ENCODE peak calls at places on chromosomes 4 and X, in seven cellular contexts. H is progenitor cell of endocrine pancreas, P is astrocyte, B is WERI-Rb-1, C is GM20000, N is A549, Q is Peyer's patch. G is an unnamed sample.

GRCh38 chr4:80459918-80460473 is 124.5 kb downstream of the CFAP299 start:
- DNase-seq in Q (no peak), N (no peak), B (no peak), H (no peak), C (no peak), P (no peak), G (no peak)

GRCh38 chr4:154854362-154854761 is 73.3 kb downstream of the RBM46 start:
- DNase-seq in H (no peak), C (no peak), P (no peak), N (peak), B (no peak), Q (no peak), G (no peak)

GRCh38 chr4:184617611-184618196 is 31.5 kb downstream of the CASP3 start:
- DNase-seq in P (no peak), C (no peak), H (no peak), B (no peak), N (no peak), Q (peak), G (no peak)

GRCh38 chr4:109967798-109968520 is 55.3 kb downstream of the EGF start:
- DNase-seq in H (no peak), Q (no peak), B (no peak), C (no peak), N (no peak), P (peak), G (no peak)

GRCh38 chr4:24730256-24731001 is 64.9 kb upstream of the SOD3 start:
- DNase-seq in P (peak), B (peak), C (no peak), N (no peak), H (no peak), Q (peak), G (no peak)

GRCh38 chrX:55357236-55357635 is 92.5 kb upstream of the PAGE3 start:
- DNase-seq in H (no peak), P (no peak), C (no peak), Q (no peak), B (no peak), N (no peak), G (no peak)

GRCh38 chr4:54197926-54198325 is 31.2 kb upstream of the PDGFRA start:
- DNase-seq in H (no peak), Q (no peak), B (no peak), C (no peak), N (no peak), P (no peak), G (no peak)

GRCh38 chr4:157121396-157121795 is 45.4 kb downstream of the GLRB start:
- DNase-seq in P (peak), C (no peak), B (no peak), N (no peak), H (no peak), Q (no peak), G (no peak)

GRCh38 chr4:83323136-83323535 is 11.5 kb downstream of the HPSE start:
- DNase-seq in Q (peak), B (no peak), N (no peak), H (no peak), P (no peak), C (no peak), G (no peak)

GRCh38 chr4:140790765-140791164 is 34.6 kb upstream of the TBC1D9 start:
- DNase-seq in P (no peak), Q (peak), H (no peak), C (peak), N (no peak), B (no peak), G (no peak)

GRCh38 chr4:65943076-65943475 is 272.8 kb upstream of the EPHA5 start:
- DNase-seq in H (no peak), B (no peak), Q (no peak), C (no peak), N (peak), P (peak), G (no peak)

DNA sequence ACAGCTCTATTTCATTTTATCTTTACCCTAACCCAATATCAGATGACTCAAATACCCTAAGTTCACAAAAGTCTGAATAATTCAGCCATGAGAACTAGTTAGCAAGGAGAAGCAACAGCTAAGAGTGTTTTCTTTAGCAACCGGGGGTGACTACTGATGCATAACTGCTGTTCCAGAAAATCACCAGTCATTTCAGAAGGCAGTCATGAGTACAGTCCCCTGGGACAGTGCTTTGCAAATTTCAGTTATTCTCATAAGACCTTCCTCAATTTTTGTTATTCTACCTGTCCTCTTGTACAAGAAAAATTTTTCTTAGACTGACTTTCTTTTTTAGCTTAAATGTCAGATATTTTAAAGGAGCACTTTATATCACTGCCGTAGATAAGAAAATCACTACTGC is 16.4 kb downstream of the BANK1 start:
- DNase-seq in H (no peak), N (peak), C (peak), P (no peak), B (no peak), Q (peak), G (peak)
- TF ChIP-seq CTCF in H (no peak), N (no peak), C (peak), P (no peak), B (no peak), Q (no peak), G (peak)

GRCh38 chr4:135371137-135371536 is 1169.5 kb upstream of the PABPC4L start:
- DNase-seq in P (no peak), N (no peak), Q (no peak), H (no peak), B (peak), C (no peak), G (peak)
- TF ChIP-seq CTCF in P (no peak), N (no peak), Q (no peak), H (no peak), B (peak), C (peak), G (peak)

GRCh38 chr4:15740764-15741404 is 37.2 kb upstream of the CD38 start:
- DNase-seq in C (no peak), N (no peak), H (no peak), B (no peak), Q (no peak), P (no peak), G (no peak)

GRCh38 chr4:15738877-15739276 is 36.0 kb downstream of the BST1 start:
- DNase-seq in H (no peak), N (no peak), C (no peak), Q (no peak), P (peak), B (no peak), G (no peak)

GRCh38 chr4:15735531-15735930 is 32.7 kb downstream of the BST1 start:
- DNase-seq in H (no peak), P (no peak), N (no peak), C (no peak), Q (no peak), B (no peak), G (no peak)

GRCh38 chr4:15736514-15737050 is 33.7 kb downstream of the BST1 start:
- DNase-seq in Q (no peak), H (no peak), B (no peak), C (no peak), P (no peak), N (no peak), G (no peak)

GRCh38 chr4:15737255-15737654 is 34.4 kb downstream of the BST1 start:
- DNase-seq in C (no peak), H (no peak), P (no peak), N (no peak), Q (no peak), B (no peak), G (no peak)
- TF ChIP-seq CTCF in C (peak), H (no peak), P (no peak), N (no peak), Q (no peak), B (peak), G (no peak)

GRCh38 chr4:162126754-162127153 is 37.0 kb downstream of the FSTL5 start:
- DNase-seq in P (no peak), Q (no peak), N (no peak), H (no peak), C (no peak), B (no peak), G (no peak)

GRCh38 chr4:162131256-162131655 is 32.5 kb downstream of the FSTL5 start:
- DNase-seq in H (no peak), N (peak), B (no peak), C (no peak), Q (no peak), P (no peak), G (no peak)
- TF ChIP-seq CTCF in H (peak), N (peak), B (no peak), C (no peak), Q (no peak), P (peak), G (peak)

GRCh38 chr4:100060765-100061416 is 110.8 kb upstream of the H2AZ1 start:
- DNase-seq in H (no peak), C (peak), B (no peak), Q (no peak), P (no peak), N (no peak), G (no peak)

GRCh38 chr4:100062921-100063320 is 112.8 kb upstream of the H2AZ1 start:
- DNase-seq in H (no peak), C (no peak), N (no peak), P (peak), Q (no peak), B (no peak), G (no peak)

GRCh38 chr4:100061835-100062234 is 111.8 kb upstream of the H2AZ1 start:
- DNase-seq in P (no peak), H (no peak), Q (no peak), C (no peak), B (no peak), N (no peak), G (no peak)

GRCh38 chr4:100059467-100059866 is 109.4 kb upstream of the H2AZ1 start:
- DNase-seq in P (no peak), B (no peak), H (no peak), C (no peak), Q (no peak), N (no peak), G (no peak)

DNA sequence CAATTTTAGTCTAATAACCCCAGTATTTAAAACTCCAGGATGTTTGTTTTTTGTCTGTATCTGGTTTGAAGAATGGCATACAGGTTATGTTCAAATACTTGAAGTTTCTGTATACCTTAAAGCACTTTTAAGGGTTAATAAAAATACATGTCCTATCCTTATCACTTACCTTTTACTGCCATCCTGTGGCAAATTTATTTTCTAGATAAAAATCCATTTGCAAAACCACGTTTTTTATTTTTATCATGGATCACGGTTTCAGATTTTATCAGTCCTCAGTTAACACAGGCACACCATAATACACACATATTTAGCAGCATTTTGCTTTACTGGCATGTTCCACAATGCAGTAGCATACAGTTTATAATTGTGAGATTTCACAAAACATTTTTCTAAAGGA is 113.3 kb upstream of the H2AZ1 start:
- DNase-seq in N (peak), Q (no peak), P (no peak), H (no peak), C (no peak), B (no peak), G (no peak)
- TF ChIP-seq CTCF in N (peak), Q (no peak), P (no peak), H (no peak), C (no peak), B (no peak), G (no peak)

DNA sequence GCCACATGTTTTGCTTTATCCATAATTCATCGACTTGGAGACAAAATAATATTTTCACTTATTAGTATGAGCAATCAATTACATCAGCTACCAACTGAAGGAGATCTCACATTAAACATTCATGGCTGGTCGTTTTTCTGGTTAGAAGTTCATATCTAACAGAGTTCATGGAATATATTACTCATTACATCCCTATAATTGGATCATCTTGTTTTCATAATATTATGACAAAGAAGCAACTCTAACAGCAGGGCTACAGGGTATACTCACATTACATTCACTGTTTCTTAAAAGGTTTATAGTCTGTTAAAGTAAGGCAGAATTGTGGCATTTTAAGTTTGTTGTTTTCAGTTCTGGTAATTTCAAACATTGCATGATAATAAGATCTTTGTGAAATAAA is 33.0 kb downstream of the GSTCD start:
- DNase-seq in B (no peak), Q (no peak), N (no peak), H (no peak), C (no peak), P (no peak), G (no peak)
- TF ChIP-seq CTCF in B (no peak), Q (no peak), N (no peak), H (no peak), C (no peak), P (no peak), G (no peak)

DNA sequence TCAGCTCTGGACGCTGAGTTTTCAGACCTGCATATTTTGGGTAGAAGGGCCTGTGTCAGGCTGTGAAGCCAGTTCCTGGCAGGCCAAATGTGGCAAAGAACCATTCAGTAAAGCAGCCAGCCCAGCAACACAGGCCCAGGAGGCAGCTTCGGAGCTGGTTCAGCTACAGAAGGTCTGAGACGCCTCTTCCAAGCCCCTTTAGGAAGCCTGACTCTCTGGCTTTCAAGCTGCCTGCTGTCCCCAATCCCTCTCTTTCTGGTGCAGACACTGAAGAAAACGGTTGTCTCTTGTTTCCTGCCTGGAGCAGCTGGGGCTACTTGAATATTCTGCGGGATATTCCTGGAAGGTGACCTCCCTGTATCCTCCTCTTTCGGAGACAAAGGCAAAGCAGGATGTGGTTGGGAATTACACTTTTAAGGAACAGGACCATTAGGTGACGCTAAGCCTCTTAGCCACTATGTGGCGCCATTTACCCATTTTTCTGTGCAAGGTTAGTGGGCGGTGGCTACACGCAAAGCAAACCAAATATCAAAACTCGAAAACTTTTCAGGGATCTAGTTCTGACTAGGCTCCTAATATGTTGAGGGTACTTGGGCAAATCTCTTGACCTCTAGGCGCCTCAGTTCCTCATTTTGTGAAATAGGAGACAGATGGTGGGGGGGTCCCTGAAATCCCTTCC is 47.2 kb upstream of the LAS1L start:
- DNase-seq in B (peak), N (peak), P (peak), Q (peak), C (peak), H (peak), G (peak)
- TF ChIP-seq CTCF in B (peak), N (peak), P (peak), Q (peak), C (peak), H (peak), G (peak)

DNA sequence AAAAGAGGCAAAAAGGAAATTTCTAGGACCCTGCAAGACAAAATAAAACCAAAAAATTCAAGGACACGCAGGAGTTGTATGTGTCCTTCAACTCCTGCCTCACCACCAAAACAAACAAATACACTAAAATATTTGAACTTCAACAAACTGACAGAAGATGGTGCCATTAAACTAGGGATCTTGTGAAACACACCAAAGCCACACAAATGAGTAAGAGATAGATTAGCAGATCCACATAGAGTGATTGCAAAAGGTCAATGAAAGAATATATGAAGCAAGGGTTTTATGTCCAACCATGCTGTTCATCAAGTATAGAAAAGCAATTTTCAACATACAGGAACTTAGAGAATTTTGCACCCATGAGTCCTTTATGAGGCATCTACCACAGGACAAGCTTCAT is 40.1 kb upstream of the SCML1 start:
- DNase-seq in P (peak), B (no peak), C (no peak), N (no peak), Q (no peak), H (no peak), G (no peak)
- TF ChIP-seq CTCF in P (no peak), B (no peak), C (no peak), N (no peak), Q (peak), H (no peak), G (no peak)

GRCh38 chr4:180394307-180394706 is 1848.9 kb upstream of the TENM3 start:
- DNase-seq in Q (no peak), P (no peak), B (no peak), H (no peak), N (no peak), C (no peak), G (no peak)
- TF ChIP-seq CTCF in Q (no peak), P (no peak), B (no peak), H (no peak), N (no peak), C (no peak), G (no peak)

GRCh38 chr4:37936889-37937498 is 23.2 kb upstream of the PTTG2 start:
- DNase-seq in P (no peak), Q (no peak), B (no peak), C (no peak), H (no peak), N (no peak), G (no peak)
- TF ChIP-seq CTCF in P (no peak), Q (no peak), B (no peak), C (no peak), H (no peak), N (no peak), G (no peak)